ENCODE peak calls at places on chromosomes 6 and 20, in four cellular contexts. One of them, this sample, is unnamed.

GRCh38 chr6:129239825-129240491 is 357.0 kb downstream of the LAMA2 start:
- DNase-seq in H9: no peak
- DNase-seq in mesendoderm: no peak
- DNase-seq in IMR-90: no peak
- DNase-seq in this sample: no peak

GRCh38 chr6:31821301-31822037 is 6.1 kb upstream of the HSPA1B start:
- DNase-seq in H9: peak
- DNase-seq in mesendoderm: peak
- DNase-seq in IMR-90: peak
- DNase-seq in this sample: no peak

GRCh38 chr20:18056174-18057105 is 1.3 kb downstream of the OVOL2 start:
- DNase-seq in H9: peak
- DNase-seq in mesendoderm: peak
- DNase-seq in IMR-90: no peak
- DNase-seq in this sample: peak

GRCh38 chr6:24431045-24431451 is 28.3 kb downstream of the MRS2 start:
- DNase-seq in H9: no peak
- DNase-seq in mesendoderm: peak
- DNase-seq in IMR-90: peak
- DNase-seq in this sample: peak

GRCh38 chr6:90080876-90081464 is 186.7 kb downstream of the GJA10 start:
- DNase-seq in H9: no peak
- DNase-seq in mesendoderm: no peak
- DNase-seq in IMR-90: no peak
- DNase-seq in this sample: no peak

GRCh38 chr20:62633571-62634329 is 8.6 kb upstream of the SLCO4A1 start:
- DNase-seq in H9: no peak
- DNase-seq in mesendoderm: no peak
- DNase-seq in IMR-90: no peak
- DNase-seq in this sample: no peak

GRCh38 chr6:53910834-53911233 is 116.0 kb downstream of the LRRC1 start:
- DNase-seq in H9: no peak
- DNase-seq in mesendoderm: no peak
- DNase-seq in IMR-90: no peak
- DNase-seq in this sample: no peak

GRCh38 chr6:39107034-39107433 is 8.0 kb downstream of the SAYSD1 start:
- DNase-seq in H9: no peak
- DNase-seq in mesendoderm: no peak
- DNase-seq in IMR-90: no peak
- DNase-seq in this sample: no peak

GRCh38 chr20:47317127-47317895 is 39.2 kb downstream of the ZMYND8 start:
- DNase-seq in H9: peak
- DNase-seq in mesendoderm: peak
- DNase-seq in IMR-90: peak
- DNase-seq in this sample: peak

GRCh38 chr6:129730477-129731165 is 20.6 kb upstream of the ARHGAP18 start:
- DNase-seq in H9: no peak
- DNase-seq in mesendoderm: no peak
- DNase-seq in IMR-90: no peak
- DNase-seq in this sample: peak

GRCh38 chr20:6069669-6070068 is 15.8 kb upstream of the LRRN4 start:
- DNase-seq in H9: no peak
- DNase-seq in mesendoderm: no peak
- DNase-seq in IMR-90: no peak
- DNase-seq in this sample: no peak

GRCh38 chr6:36925809-36926208 is 28.7 kb upstream of the PI16 start:
- DNase-seq in H9: no peak
- DNase-seq in mesendoderm: no peak
- DNase-seq in IMR-90: no peak
- DNase-seq in this sample: no peak

GRCh38 chr20:20060234-20060998 is 8.1 kb downstream of the CFAP61 start:
- DNase-seq in H9: no peak
- DNase-seq in mesendoderm: no peak
- DNase-seq in IMR-90: no peak
- DNase-seq in this sample: no peak

GRCh38 chr20:52972190-52972937 is at the start of gene TSHZ2:
- DNase-seq in H9: peak
- DNase-seq in mesendoderm: peak
- DNase-seq in IMR-90: peak
- DNase-seq in this sample: peak
- H3K9ac ChIP-seq in H9: no peak
- H3K9ac ChIP-seq in mesendoderm: peak
- H3K9ac ChIP-seq in IMR-90: peak
- H3K9ac ChIP-seq in this sample: peak

DNA sequence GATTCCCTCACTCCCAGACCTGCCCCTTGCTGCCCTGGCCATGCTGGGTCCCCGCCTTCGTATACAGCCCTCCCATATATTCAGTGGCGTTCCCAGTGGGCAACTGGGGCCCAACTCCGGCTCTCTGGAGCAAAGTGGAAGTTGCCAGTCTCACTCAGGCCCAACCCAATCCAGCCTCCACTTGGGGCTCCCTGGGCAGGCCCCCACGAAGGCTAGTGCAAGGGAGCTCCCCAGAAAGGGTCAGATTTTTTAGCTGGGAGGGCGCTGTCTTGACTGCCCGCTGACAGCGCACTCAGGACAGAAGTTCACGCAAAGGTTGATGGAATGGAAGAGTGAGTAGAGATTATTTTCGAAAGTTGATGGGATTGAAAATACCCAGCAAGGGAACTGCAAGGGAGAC is 5.9 kb downstream of the TP53TG5 start:
- DNase-seq in H9: no peak
- DNase-seq in mesendoderm: no peak
- DNase-seq in IMR-90: no peak
- DNase-seq in this sample: no peak
- H4K8ac ChIP-seq in H9: no peak
- H4K8ac ChIP-seq in mesendoderm: no peak
- H4K8ac ChIP-seq in IMR-90: no peak
- H4K8ac ChIP-seq in this sample: no peak

GRCh38 chr20:48373555-48373934 is 454.3 kb downstream of the PREX1 start:
- DNase-seq in H9: no peak
- DNase-seq in mesendoderm: no peak
- DNase-seq in IMR-90: no peak
- DNase-seq in this sample: no peak
- H3K9ac ChIP-seq in H9: no peak
- H3K9ac ChIP-seq in mesendoderm: no peak
- H3K9ac ChIP-seq in IMR-90: no peak
- H3K9ac ChIP-seq in this sample: no peak

DNA sequence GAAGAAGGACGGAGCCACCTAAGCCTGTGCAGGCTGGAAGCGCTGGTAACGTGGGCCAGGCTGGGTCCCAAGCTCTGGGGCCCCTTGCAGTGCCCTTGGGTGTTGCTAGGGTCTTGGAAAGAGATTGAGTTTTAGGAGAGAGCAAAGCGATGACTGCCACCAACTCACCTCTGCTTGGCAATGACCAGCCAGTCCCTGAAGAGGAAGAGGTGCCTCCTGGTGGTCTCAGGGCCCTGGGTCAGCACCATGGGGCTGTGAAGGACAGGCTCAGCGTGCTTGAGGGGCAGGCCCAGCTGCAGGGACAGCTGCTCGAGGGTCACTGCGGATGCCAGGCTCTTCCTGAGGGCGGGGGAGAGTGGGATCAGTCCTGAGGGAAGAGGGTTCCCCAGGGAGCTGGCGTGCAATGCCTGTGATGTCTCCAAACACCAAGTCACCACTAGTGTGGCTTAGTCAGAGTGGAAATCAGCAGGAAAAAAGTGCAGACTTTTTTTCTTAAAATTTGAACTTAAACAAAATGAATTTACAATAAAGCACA is 50.8 kb upstream of the TAGAP start:
- DNase-seq in H9: peak
- DNase-seq in mesendoderm: no peak
- DNase-seq in IMR-90: no peak
- DNase-seq in this sample: no peak
- H4K8ac ChIP-seq in H9: no peak
- H4K8ac ChIP-seq in mesendoderm: no peak
- H4K8ac ChIP-seq in IMR-90: no peak
- H4K8ac ChIP-seq in this sample: no peak

This sample was measured in mesenchymal stem cell.